ENCODE peak calls at places on chromosomes 4 and X, in five cellular contexts. Y, H, W, P and D are unnamed samples.

GRCh38 chr4:176002007-176002623 is 63.5 kb upstream of the WDR17 start:
- DNase-seq in Y (peak), H (peak), W (peak), P (peak), D (peak)

GRCh38 chrX:44306336-44306735 is 37.1 kb downstream of the EFHC2 start:
- DNase-seq in Y (no peak), H (peak), W (no peak), P (peak), D (no peak)

GRCh38 chrX:48522291-48522690 is 683 bp downstream of the EBP start:
- DNase-seq in Y (no peak), H (no peak), W (no peak), P (no peak), D (no peak)

GRCh38 chr4:3776166-3777032 is 10.2 kb downstream of the ADRA2C start:
- DNase-seq in Y (no peak), H (no peak), W (no peak), P (no peak), D (no peak)

GRCh38 chr4:159334461-159334860 is 231.6 kb downstream of the RAPGEF2 start:
- DNase-seq in Y (no peak), H (no peak), W (no peak), P (no peak), D (no peak)

GRCh38 chrX:3962511-3963350 is 249.3 kb upstream of the PRKX start:
- DNase-seq in Y (no peak), H (no peak), W (no peak), P (peak), D (no peak)

GRCh38 chr4:93228021-93228420 is 600.5 kb upstream of the ATOH1 start:
- DNase-seq in Y (no peak), H (no peak), W (no peak), P (no peak), D (no peak)

GRCh38 chr4:82864336-82865001 is 26.5 kb downstream of the SEC31A start:
- DNase-seq in Y (no peak), H (no peak), W (no peak), P (no peak), D (no peak)

GRCh38 chrX:96683997-96684338 is 674 bp upstream of the DIAPH2 start:
- DNase-seq in Y (no peak), H (no peak), W (peak), P (no peak), D (no peak)

GRCh38 chr4:2042207-2042946 is 16.8 kb upstream of the NAT8L start:
- DNase-seq in Y (peak), H (peak), W (peak), P (no peak), D (peak)

GRCh38 chr4:48247142-48247877 is 22.3 kb downstream of the TEC start:
- DNase-seq in Y (no peak), H (no peak), W (no peak), P (peak), D (no peak)

GRCh38 chr4:102527695-102528094 is 26.5 kb downstream of the NFKB1 start:
- DNase-seq in Y (no peak), H (no peak), W (no peak), P (no peak), D (no peak)

GRCh38 chr4:143085644-143086043 is 99.1 kb upstream of the USP38 start:
- DNase-seq in Y (no peak), H (no peak), W (no peak), P (no peak), D (no peak)

GRCh38 chr4:155954118-155954503 is 445 bp upstream of the CTSO start:
- DNase-seq in Y (no peak), H (no peak), W (no peak), P (no peak), D (no peak)

GRCh38 chr4:48596336-48596735 is 106.3 kb downstream of the ZAR1 start:
- DNase-seq in Y (no peak), H (no peak), W (no peak), P (no peak), D (no peak)

GRCh38 chr4:153153339-153153851 is 50.8 kb upstream of the TRIM2 start:
- DNase-seq in Y (peak), H (peak), W (peak), P (peak), D (peak)

GRCh38 chr4:187256897-187257296 is 533.2 kb upstream of the FAT1 start:
- DNase-seq in Y (no peak), H (no peak), W (no peak), P (no peak), D (no peak)

GRCh38 chr4:23889814-23890269 is at the start of gene PPARGC1A:
- DNase-seq in Y (peak), H (peak), W (no peak), P (peak), D (no peak)

GRCh38 chrX:7168366-7168765 is 20.4 kb upstream of the PUDP start:
- DNase-seq in Y (no peak), H (no peak), W (no peak), P (no peak), D (no peak)

GRCh38 chrX:42755820-42756219 is 22.1 kb downstream of the PPP1R2C start:
- DNase-seq in Y (peak), H (no peak), W (no peak), P (peak), D (no peak)

GRCh38 chr4:145734576-145735329 is 54.8 kb downstream of the C4orf51 start:
- DNase-seq in Y (peak), H (peak), W (no peak), P (peak), D (no peak)

GRCh38 chrX:68703369-68703768 is 55.9 kb downstream of the STARD8 start:
- DNase-seq in Y (no peak), H (no peak), W (no peak), P (no peak), D (no peak)

GRCh38 chr4:39320381-39321115 is 45.6 kb downstream of the RFC1 start:
- DNase-seq in Y (no peak), H (no peak), W (no peak), P (peak), D (no peak)
- TF ChIP-seq CTCF in Y (no peak), H (no peak), W (no peak), P (no peak), D (no peak)

GRCh38 chr4:16884673-16885460 is 13.6 kb downstream of the LDB2 start:
- DNase-seq in Y (no peak), H (no peak), W (no peak), P (no peak), D (no peak)
- TF ChIP-seq CTCF in Y (no peak), H (no peak), W (no peak), P (peak), D (no peak)

GRCh38 chrX:106168107-106168506 is at the start of gene PWWP3B:
- DNase-seq in Y (no peak), H (peak), W (no peak), P (peak), D (no peak)

GRCh38 chrX:106171293-106171692 is 3.2 kb downstream of the PWWP3B start:
- DNase-seq in Y (no peak), H (no peak), W (no peak), P (no peak), D (no peak)

DNA sequence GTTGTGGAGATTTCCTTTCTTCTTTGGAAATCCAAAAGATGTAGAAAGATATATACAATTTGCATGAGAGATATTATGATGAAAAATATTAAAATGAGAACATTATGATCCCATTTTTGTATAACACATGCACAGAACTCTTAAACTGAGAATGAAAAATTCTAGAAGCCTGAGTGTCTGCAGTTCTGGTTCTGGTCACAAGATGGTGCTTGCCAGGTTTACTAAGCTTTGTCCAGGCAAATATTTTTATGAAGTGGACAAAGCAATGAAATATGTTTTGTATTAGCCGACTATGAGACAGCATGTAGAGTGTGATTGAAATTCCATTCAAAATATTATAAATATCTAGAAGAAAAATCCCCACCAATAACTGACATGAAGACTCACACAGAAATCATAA is 2.2 kb downstream of the PWWP3B start:
- DNase-seq in Y (no peak), H (no peak), W (no peak), P (peak), D (no peak)
- TF ChIP-seq CTCF in Y (no peak), H (peak), W (peak), P (peak), D (peak)

DNA sequence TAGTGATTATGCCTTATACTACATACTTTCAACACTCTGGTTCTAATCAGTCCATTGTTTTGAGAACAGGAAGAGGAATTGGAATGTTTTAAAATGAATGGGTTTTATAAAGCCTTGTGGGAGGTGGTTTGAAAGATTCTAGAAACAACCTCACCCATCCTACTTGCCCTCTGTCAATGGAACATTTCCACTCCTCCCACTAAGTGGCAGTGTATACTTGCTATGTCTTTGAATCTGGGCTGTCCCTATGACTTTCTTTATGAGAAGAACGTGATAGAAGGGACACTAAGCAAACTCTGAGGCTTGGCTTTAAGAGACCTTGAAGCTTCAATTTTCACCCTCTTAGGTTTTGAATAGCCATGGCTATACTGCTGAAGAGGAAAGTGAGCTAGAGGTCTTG is 611.2 kb downstream of the PPP4R3C start:
- DNase-seq in Y (no peak), H (no peak), W (no peak), P (peak), D (no peak)
- TF ChIP-seq CTCF in Y (no peak), H (no peak), W (no peak), P (peak), D (peak)

GRCh38 chr4:139282375-139283075 is 2.5 kb upstream of the MGARP start:
- DNase-seq in Y (no peak), H (no peak), W (no peak), P (no peak), D (no peak)

GRCh38 chr4:139278956-139279722 is 886 bp downstream of the MGARP start:
- DNase-seq in Y (no peak), H (no peak), W (no peak), P (no peak), D (no peak)

GRCh38 chr4:139278450-139278849 is 1.6 kb downstream of the MGARP start:
- DNase-seq in Y (no peak), H (no peak), W (no peak), P (no peak), D (no peak)

GRCh38 chr4:139279723-139280620 is at the start of gene MGARP:
- DNase-seq in Y (no peak), H (no peak), W (no peak), P (no peak), D (peak)

GRCh38 chr4:139281212-139281611 is 1.2 kb upstream of the MGARP start:
- DNase-seq in Y (no peak), H (no peak), W (no peak), P (peak), D (no peak)
- TF ChIP-seq CTCF in Y (no peak), H (no peak), W (no peak), P (peak), D (no peak)

GRCh38 chr4:100849319-100849718 is 331.5 kb upstream of the EMCN start:
- DNase-seq in Y (no peak), H (no peak), W (no peak), P (no peak), D (no peak)

GRCh38 chr4:100843897-100844296 is 326.1 kb upstream of the EMCN start:
- DNase-seq in Y (no peak), H (no peak), W (no peak), P (no peak), D (no peak)

GRCh38 chr4:100852326-100852725 is 334.5 kb upstream of the EMCN start:
- DNase-seq in Y (no peak), H (no peak), W (no peak), P (no peak), D (no peak)

GRCh38 chr4:100848865-100849264 is 331.0 kb upstream of the EMCN start:
- DNase-seq in Y (no peak), H (no peak), W (no peak), P (peak), D (no peak)
- TF ChIP-seq CTCF in Y (no peak), H (no peak), W (peak), P (peak), D (peak)

GRCh38 chr4:39664828-39665731 is 26.4 kb upstream of the SMIM14 start:
- DNase-seq in Y (no peak), H (no peak), W (no peak), P (no peak), D (no peak)
- TF ChIP-seq CTCF in Y (no peak), H (no peak), W (no peak), P (no peak), D (no peak)